ENCODE peak calls at places on chromosomes 16 and 17, in eight cellular contexts. M, X, S, N, Y, H, T and A are unnamed samples.

GRCh38 chr17:58694302-58694701 is 1.9 kb downstream of the RAD51C start:
- DNase-seq in M (no peak), X (no peak), S (no peak), N (no peak), Y (no peak), H (no peak), T (no peak), A (no peak)

GRCh38 chr16:53789159-53789558 is 85.2 kb downstream of the FTO start:
- DNase-seq in M (no peak), X (peak), S (no peak), N (no peak), Y (no peak), H (no peak), T (no peak), A (no peak)

GRCh38 chr16:51155199-51155607 is 4.1 kb upstream of the SALL1 start:
- DNase-seq in M (no peak), X (no peak), S (no peak), N (no peak), Y (no peak), H (no peak), T (no peak), A (no peak)

GRCh38 chr16:48862087-48862532 is 252.1 kb upstream of the N4BP1 start:
- DNase-seq in M (no peak), X (peak), S (no peak), N (no peak), Y (no peak), H (no peak), T (no peak), A (no peak)

GRCh38 chr17:17877548-17878358 is 41.0 kb upstream of the SREBF1 start:
- DNase-seq in M (no peak), X (no peak), S (no peak), N (no peak), Y (no peak), H (no peak), T (peak), A (no peak)

GRCh38 chr17:2438823-2439222 is 38.0 kb upstream of the MNT start:
- DNase-seq in M (no peak), X (peak), S (no peak), N (no peak), Y (no peak), H (no peak), T (no peak), A (no peak)

GRCh38 chr16:57049678-57050077 is 42.7 kb upstream of the CPNE2 start:
- DNase-seq in M (no peak), X (no peak), S (no peak), N (no peak), Y (peak), H (no peak), T (no peak), A (no peak)

GRCh38 chr16:1890701-1891035 is 18.7 kb upstream of the MEIOB start:
- DNase-seq in M (no peak), X (no peak), S (no peak), N (no peak), Y (no peak), H (no peak), T (no peak), A (no peak)